ENCODE peak calls at places on chromosome X, in nine cellular contexts. One of them, this sample, is unnamed.

GRCh38 chrX:39245024-39245423 is 443.8 kb downstream of the MID1IP1 start:
- DNase-seq in NCI-H2171: no peak
- DNase-seq in choroid plexus epithelial cell: no peak
- DNase-seq in Calu3: no peak
- DNase-seq in AG04450: no peak
- DNase-seq in NCI-H2081: no peak
- DNase-seq in CD8-positive, alpha-beta memory T cell: no peak
- DNase-seq in activated T-helper 2 cell treated with anti-CD3 and anti-CD28 coated beads, Interferon-gamma antibody, Interleukin-2, Interleukin-4, amounts not matched to agents 10 μg/mL and 5 μg/mL and 100 μg/mL, durations not matched to agents 14 hours and 24 hours and 36 hours: no peak
- DNase-seq in WTC11: no peak
- DNase-seq in this sample: no peak

GRCh38 chrX:17547658-17548057 is 172.7 kb downstream of the NHS start:
- DNase-seq in NCI-H2171: no peak
- DNase-seq in choroid plexus epithelial cell: peak; percentile 92
- DNase-seq in Calu3: peak; percentile 84
- DNase-seq in AG04450: peak; percentile 74
- DNase-seq in NCI-H2081: no peak
- DNase-seq in CD8-positive, alpha-beta memory T cell: no peak
- DNase-seq in activated T-helper 2 cell treated with anti-CD3 and anti-CD28 coated beads, Interferon-gamma antibody, Interleukin-2, Interleukin-4, amounts not matched to agents 10 μg/mL and 5 μg/mL and 100 μg/mL, durations not matched to agents 14 hours and 24 hours and 36 hours: no peak
- DNase-seq in WTC11: no peak
- DNase-seq in this sample: no peak

GRCh38 chrX:39397561-39398200 is 596.4 kb downstream of the MID1IP1 start:
- DNase-seq in NCI-H2171: no peak
- DNase-seq in choroid plexus epithelial cell: no peak
- DNase-seq in Calu3: no peak
- DNase-seq in AG04450: no peak
- DNase-seq in NCI-H2081: peak; percentile 76
- DNase-seq in CD8-positive, alpha-beta memory T cell: no peak
- DNase-seq in activated T-helper 2 cell treated with anti-CD3 and anti-CD28 coated beads, Interferon-gamma antibody, Interleukin-2, Interleukin-4, amounts not matched to agents 10 μg/mL and 5 μg/mL and 100 μg/mL, durations not matched to agents 14 hours and 24 hours and 36 hours: no peak
- DNase-seq in WTC11: no peak
- DNase-seq in this sample: no peak

GRCh38 chrX:7117587-7117986 is 29.9 kb upstream of the STS start:
- DNase-seq in NCI-H2171: no peak
- DNase-seq in choroid plexus epithelial cell: no peak
- DNase-seq in Calu3: no peak
- DNase-seq in AG04450: no peak
- DNase-seq in NCI-H2081: no peak
- DNase-seq in CD8-positive, alpha-beta memory T cell: no peak
- DNase-seq in activated T-helper 2 cell treated with anti-CD3 and anti-CD28 coated beads, Interferon-gamma antibody, Interleukin-2, Interleukin-4, amounts not matched to agents 10 μg/mL and 5 μg/mL and 100 μg/mL, durations not matched to agents 14 hours and 24 hours and 36 hours: no peak
- DNase-seq in WTC11: no peak
- DNase-seq in this sample: no peak

GRCh38 chrX:17559728-17560379 is 177.4 kb upstream of the SCML1 start:
- DNase-seq in NCI-H2171: no peak
- DNase-seq in choroid plexus epithelial cell: peak; percentile 89
- DNase-seq in Calu3: peak; percentile 53
- DNase-seq in AG04450: peak; percentile 73
- DNase-seq in NCI-H2081: no peak
- DNase-seq in CD8-positive, alpha-beta memory T cell: no peak
- DNase-seq in activated T-helper 2 cell treated with anti-CD3 and anti-CD28 coated beads, Interferon-gamma antibody, Interleukin-2, Interleukin-4, amounts not matched to agents 10 μg/mL and 5 μg/mL and 100 μg/mL, durations not matched to agents 14 hours and 24 hours and 36 hours: no peak
- DNase-seq in WTC11: no peak
- DNase-seq in this sample: no peak

GRCh38 chrX:110964761-110965160 is 131.2 kb upstream of the PAK3 start:
- DNase-seq in NCI-H2171: no peak
- DNase-seq in choroid plexus epithelial cell: no peak
- DNase-seq in Calu3: no peak
- DNase-seq in AG04450: no peak
- DNase-seq in NCI-H2081: peak; percentile 39
- DNase-seq in CD8-positive, alpha-beta memory T cell: no peak
- DNase-seq in activated T-helper 2 cell treated with anti-CD3 and anti-CD28 coated beads, Interferon-gamma antibody, Interleukin-2, Interleukin-4, amounts not matched to agents 10 μg/mL and 5 μg/mL and 100 μg/mL, durations not matched to agents 14 hours and 24 hours and 36 hours: no peak
- DNase-seq in WTC11: peak; percentile 66
- DNase-seq in this sample: no peak

GRCh38 chrX:126820700-126821420 is 1.3 kb downstream of the PRR32 start:
- DNase-seq in NCI-H2171: no peak
- DNase-seq in choroid plexus epithelial cell: no peak
- DNase-seq in Calu3: no peak
- DNase-seq in AG04450: no peak
- DNase-seq in NCI-H2081: no peak
- DNase-seq in CD8-positive, alpha-beta memory T cell: no peak
- DNase-seq in activated T-helper 2 cell treated with anti-CD3 and anti-CD28 coated beads, Interferon-gamma antibody, Interleukin-2, Interleukin-4, amounts not matched to agents 10 μg/mL and 5 μg/mL and 100 μg/mL, durations not matched to agents 14 hours and 24 hours and 36 hours: no peak
- DNase-seq in WTC11: peak; percentile 18
- DNase-seq in this sample: no peak

GRCh38 chrX:53440631-53441517 is 6.7 kb upstream of the HSD17B10 start:
- DNase-seq in NCI-H2171: peak; percentile 6
- DNase-seq in choroid plexus epithelial cell: peak; percentile 24
- DNase-seq in Calu3: peak; percentile 29
- DNase-seq in AG04450: no peak
- DNase-seq in NCI-H2081: no peak
- DNase-seq in CD8-positive, alpha-beta memory T cell: no peak
- DNase-seq in activated T-helper 2 cell treated with anti-CD3 and anti-CD28 coated beads, Interferon-gamma antibody, Interleukin-2, Interleukin-4, amounts not matched to agents 10 μg/mL and 5 μg/mL and 100 μg/mL, durations not matched to agents 14 hours and 24 hours and 36 hours: no peak
- DNase-seq in WTC11: no peak
- DNase-seq in this sample: no peak

GRCh38 chrX:74527344-74527743 is 87.1 kb downstream of the RLIM start:
- DNase-seq in NCI-H2171: no peak
- DNase-seq in choroid plexus epithelial cell: no peak
- DNase-seq in Calu3: no peak
- DNase-seq in AG04450: no peak
- DNase-seq in NCI-H2081: no peak
- DNase-seq in CD8-positive, alpha-beta memory T cell: no peak
- DNase-seq in activated T-helper 2 cell treated with anti-CD3 and anti-CD28 coated beads, Interferon-gamma antibody, Interleukin-2, Interleukin-4, amounts not matched to agents 10 μg/mL and 5 μg/mL and 100 μg/mL, durations not matched to agents 14 hours and 24 hours and 36 hours: no peak
- DNase-seq in WTC11: no peak
- DNase-seq in this sample: no peak

GRCh38 chrX:40459576-40460158 is 121.1 kb upstream of the ATP6AP2 start:
- DNase-seq in NCI-H2171: no peak
- DNase-seq in choroid plexus epithelial cell: no peak
- DNase-seq in Calu3: no peak
- DNase-seq in AG04450: no peak
- DNase-seq in NCI-H2081: no peak
- DNase-seq in CD8-positive, alpha-beta memory T cell: no peak
- DNase-seq in activated T-helper 2 cell treated with anti-CD3 and anti-CD28 coated beads, Interferon-gamma antibody, Interleukin-2, Interleukin-4, amounts not matched to agents 10 μg/mL and 5 μg/mL and 100 μg/mL, durations not matched to agents 14 hours and 24 hours and 36 hours: no peak
- DNase-seq in WTC11: peak; percentile 38
- DNase-seq in this sample: no peak

GRCh38 chrX:50697691-50698090 is 116.3 kb downstream of the SHROOM4 start:
- DNase-seq in NCI-H2171: no peak
- DNase-seq in choroid plexus epithelial cell: peak; percentile 86
- DNase-seq in Calu3: no peak
- DNase-seq in AG04450: peak; percentile 43
- DNase-seq in NCI-H2081: no peak
- DNase-seq in CD8-positive, alpha-beta memory T cell: no peak
- DNase-seq in activated T-helper 2 cell treated with anti-CD3 and anti-CD28 coated beads, Interferon-gamma antibody, Interleukin-2, Interleukin-4, amounts not matched to agents 10 μg/mL and 5 μg/mL and 100 μg/mL, durations not matched to agents 14 hours and 24 hours and 36 hours: no peak
- DNase-seq in WTC11: no peak
- DNase-seq in this sample: no peak

GRCh38 chrX:148298737-148299136 is 201.7 kb upstream of the AFF2 start:
- DNase-seq in NCI-H2171: no peak
- DNase-seq in choroid plexus epithelial cell: no peak
- DNase-seq in Calu3: no peak
- DNase-seq in AG04450: no peak
- DNase-seq in NCI-H2081: no peak
- DNase-seq in CD8-positive, alpha-beta memory T cell: no peak
- DNase-seq in activated T-helper 2 cell treated with anti-CD3 and anti-CD28 coated beads, Interferon-gamma antibody, Interleukin-2, Interleukin-4, amounts not matched to agents 10 μg/mL and 5 μg/mL and 100 μg/mL, durations not matched to agents 14 hours and 24 hours and 36 hours: no peak
- DNase-seq in WTC11: no peak
- DNase-seq in this sample: no peak

GRCh38 chrX:41045960-41046567 is 39.2 kb upstream of the USP9X start:
- DNase-seq in NCI-H2171: no peak
- DNase-seq in choroid plexus epithelial cell: no peak
- DNase-seq in Calu3: no peak
- DNase-seq in AG04450: no peak
- DNase-seq in NCI-H2081: no peak
- DNase-seq in CD8-positive, alpha-beta memory T cell: no peak
- DNase-seq in activated T-helper 2 cell treated with anti-CD3 and anti-CD28 coated beads, Interferon-gamma antibody, Interleukin-2, Interleukin-4, amounts not matched to agents 10 μg/mL and 5 μg/mL and 100 μg/mL, durations not matched to agents 14 hours and 24 hours and 36 hours: no peak
- DNase-seq in WTC11: no peak
- DNase-seq in this sample: no peak

GRCh38 chrX:71629467-71629866 is 11.2 kb upstream of the CXCR3 start:
- DNase-seq in NCI-H2171: no peak
- DNase-seq in choroid plexus epithelial cell: no peak
- DNase-seq in Calu3: no peak
- DNase-seq in AG04450: no peak
- DNase-seq in NCI-H2081: no peak
- DNase-seq in CD8-positive, alpha-beta memory T cell: no peak
- DNase-seq in activated T-helper 2 cell treated with anti-CD3 and anti-CD28 coated beads, Interferon-gamma antibody, Interleukin-2, Interleukin-4, amounts not matched to agents 10 μg/mL and 5 μg/mL and 100 μg/mL, durations not matched to agents 14 hours and 24 hours and 36 hours: no peak
- DNase-seq in WTC11: no peak
- DNase-seq in this sample: no peak

GRCh38 chrX:77436682-77437081 is 10.5 kb upstream of the FGF16 start:
- DNase-seq in NCI-H2171: no peak
- DNase-seq in choroid plexus epithelial cell: no peak
- DNase-seq in Calu3: no peak
- DNase-seq in AG04450: no peak
- DNase-seq in NCI-H2081: no peak
- DNase-seq in CD8-positive, alpha-beta memory T cell: no peak
- DNase-seq in activated T-helper 2 cell treated with anti-CD3 and anti-CD28 coated beads, Interferon-gamma antibody, Interleukin-2, Interleukin-4, amounts not matched to agents 10 μg/mL and 5 μg/mL and 100 μg/mL, durations not matched to agents 14 hours and 24 hours and 36 hours: no peak
- DNase-seq in WTC11: no peak
- DNase-seq in this sample: no peak

GRCh38 chrX:74383611-74384010 is 37.7 kb upstream of the SLC16A2 start:
- DNase-seq in NCI-H2171: peak; percentile 0
- DNase-seq in choroid plexus epithelial cell: peak; percentile 73
- DNase-seq in Calu3: peak; percentile 35
- DNase-seq in AG04450: no peak
- DNase-seq in NCI-H2081: no peak
- DNase-seq in CD8-positive, alpha-beta memory T cell: no peak
- DNase-seq in activated T-helper 2 cell treated with anti-CD3 and anti-CD28 coated beads, Interferon-gamma antibody, Interleukin-2, Interleukin-4, amounts not matched to agents 10 μg/mL and 5 μg/mL and 100 μg/mL, durations not matched to agents 14 hours and 24 hours and 36 hours: no peak
- DNase-seq in WTC11: peak; percentile 32
- DNase-seq in this sample: no peak

GRCh38 chrX:43676960-43677582 is 21.0 kb downstream of the MAOA start:
- DNase-seq in NCI-H2171: no peak
- DNase-seq in choroid plexus epithelial cell: peak; percentile 84
- DNase-seq in Calu3: no peak
- DNase-seq in AG04450: no peak
- DNase-seq in NCI-H2081: peak; percentile 11
- DNase-seq in CD8-positive, alpha-beta memory T cell: no peak
- DNase-seq in activated T-helper 2 cell treated with anti-CD3 and anti-CD28 coated beads, Interferon-gamma antibody, Interleukin-2, Interleukin-4, amounts not matched to agents 10 μg/mL and 5 μg/mL and 100 μg/mL, durations not matched to agents 14 hours and 24 hours and 36 hours: peak; percentile 13
- DNase-seq in WTC11: no peak
- DNase-seq in this sample: no peak

GRCh38 chrX:16903274-16904019 is 33.3 kb upstream of the RBBP7 start:
- DNase-seq in NCI-H2171: no peak
- DNase-seq in choroid plexus epithelial cell: no peak
- DNase-seq in Calu3: no peak
- DNase-seq in AG04450: no peak
- DNase-seq in NCI-H2081: no peak
- DNase-seq in CD8-positive, alpha-beta memory T cell: no peak
- DNase-seq in activated T-helper 2 cell treated with anti-CD3 and anti-CD28 coated beads, Interferon-gamma antibody, Interleukin-2, Interleukin-4, amounts not matched to agents 10 μg/mL and 5 μg/mL and 100 μg/mL, durations not matched to agents 14 hours and 24 hours and 36 hours: no peak
- DNase-seq in WTC11: no peak
- DNase-seq in this sample: no peak

GRCh38 chrX:71652405-71652804 is 14.9 kb upstream of the LOC101059915 start:
- DNase-seq in NCI-H2171: peak; percentile 22
- DNase-seq in choroid plexus epithelial cell: peak; percentile 72
- DNase-seq in Calu3: peak; percentile 51
- DNase-seq in AG04450: peak; percentile 18
- DNase-seq in NCI-H2081: peak; percentile 39
- DNase-seq in CD8-positive, alpha-beta memory T cell: peak; percentile 19
- DNase-seq in activated T-helper 2 cell treated with anti-CD3 and anti-CD28 coated beads, Interferon-gamma antibody, Interleukin-2, Interleukin-4, amounts not matched to agents 10 μg/mL and 5 μg/mL and 100 μg/mL, durations not matched to agents 14 hours and 24 hours and 36 hours: peak; percentile 22
- DNase-seq in WTC11: peak; percentile 42
- DNase-seq in this sample: peak; percentile 24

GRCh38 chrX:124280294-124280902 is 52.1 kb upstream of the TEX13D start:
- DNase-seq in NCI-H2171: no peak
- DNase-seq in choroid plexus epithelial cell: no peak
- DNase-seq in Calu3: no peak
- DNase-seq in AG04450: no peak
- DNase-seq in NCI-H2081: no peak
- DNase-seq in CD8-positive, alpha-beta memory T cell: no peak
- DNase-seq in activated T-helper 2 cell treated with anti-CD3 and anti-CD28 coated beads, Interferon-gamma antibody, Interleukin-2, Interleukin-4, amounts not matched to agents 10 μg/mL and 5 μg/mL and 100 μg/mL, durations not matched to agents 14 hours and 24 hours and 36 hours: no peak
- DNase-seq in WTC11: no peak
- DNase-seq in this sample: no peak

GRCh38 chrX:120251471-120252011 is 929 bp downstream of the ZBTB33 start:
- DNase-seq in NCI-H2171: no peak
- DNase-seq in choroid plexus epithelial cell: peak; percentile 23
- DNase-seq in Calu3: peak; percentile 21
- DNase-seq in AG04450: no peak
- DNase-seq in NCI-H2081: peak; percentile 43
- DNase-seq in CD8-positive, alpha-beta memory T cell: no peak
- DNase-seq in activated T-helper 2 cell treated with anti-CD3 and anti-CD28 coated beads, Interferon-gamma antibody, Interleukin-2, Interleukin-4, amounts not matched to agents 10 μg/mL and 5 μg/mL and 100 μg/mL, durations not matched to agents 14 hours and 24 hours and 36 hours: peak; percentile 9
- DNase-seq in WTC11: no peak
- DNase-seq in this sample: no peak

GRCh38 chrX:124028177-124028576 is 66.7 kb downstream of the STAG2 start:
- DNase-seq in NCI-H2171: no peak
- DNase-seq in choroid plexus epithelial cell: peak; percentile 7
- DNase-seq in Calu3: no peak
- DNase-seq in AG04450: peak; percentile 2
- DNase-seq in NCI-H2081: no peak
- DNase-seq in CD8-positive, alpha-beta memory T cell: no peak
- DNase-seq in activated T-helper 2 cell treated with anti-CD3 and anti-CD28 coated beads, Interferon-gamma antibody, Interleukin-2, Interleukin-4, amounts not matched to agents 10 μg/mL and 5 μg/mL and 100 μg/mL, durations not matched to agents 14 hours and 24 hours and 36 hours: no peak
- DNase-seq in WTC11: no peak
- DNase-seq in this sample: no peak

GRCh38 chrX:121579016-121579760 is 531.8 kb downstream of the GLUD2 start:
- DNase-seq in NCI-H2171: no peak
- DNase-seq in choroid plexus epithelial cell: peak; percentile 56
- DNase-seq in Calu3: peak; percentile 49
- DNase-seq in AG04450: no peak
- DNase-seq in NCI-H2081: peak; percentile 13
- DNase-seq in CD8-positive, alpha-beta memory T cell: no peak
- DNase-seq in activated T-helper 2 cell treated with anti-CD3 and anti-CD28 coated beads, Interferon-gamma antibody, Interleukin-2, Interleukin-4, amounts not matched to agents 10 μg/mL and 5 μg/mL and 100 μg/mL, durations not matched to agents 14 hours and 24 hours and 36 hours: no peak
- DNase-seq in WTC11: no peak
- DNase-seq in this sample: no peak